ENCODE peak calls at places on chromosomes 1 and 21, in seven cellular contexts. W is psoas muscle; K is heart left ventricle; R is fibroblast of lung; O is spleen; S is naive thymus-derived CD4-positive, alpha-beta T cell; X is ovary. L is an unnamed sample. For H3K4me1 and H3K27me3, the result is how much of the 10 kb centered on the place peaks cover.

GRCh38 chr1:2865000-2865399 is 63.5 kb upstream of the TTC34 start:
- DNase-seq in W (peak), K (no peak), R (no peak), O (no peak), S (no peak), X (no peak), L (no peak)

GRCh38 chr1:11847667-11848445 is at the start of gene NPPA:
- DNase-seq in W (no peak), K (peak), R (peak), O (no peak), S (no peak), X (no peak), L (no peak)

GRCh38 chr1:238465449-238465848 is 574.7 kb upstream of the ZP4 start:
- DNase-seq in W (no peak), K (no peak), R (no peak), O (no peak), S (no peak), X (no peak), L (no peak)

GRCh38 chr1:2290595-2291510 is 62.7 kb downstream of the SKI start:
- DNase-seq in W (peak), K (peak), R (peak), O (peak), S (peak), X (peak), L (no peak)

GRCh38 chr1:89545264-89546038 is 20.8 kb downstream of the LRRC8B start:
- DNase-seq in W (no peak), K (no peak), R (no peak), O (no peak), S (peak), X (no peak), L (no peak)

GRCh38 chr1:201171063-201172036 is 17.1 kb upstream of the TMEM9 start:
- DNase-seq in W (peak), K (peak), R (peak), O (peak), S (peak), X (peak), L (peak)

GRCh38 chr1:231162300-231162969 is 577 bp downstream of the TRIM67 start:
- DNase-seq in W (peak), K (peak), R (peak), O (no peak), S (peak), X (peak), L (peak)

GRCh38 chr1:35573198-35573775 is at the start of gene TFAP2E:
- DNase-seq in W (no peak), K (no peak), R (peak), O (peak), S (no peak), X (no peak), L (peak)

GRCh38 chr1:152461544-152461943 is 47.5 kb upstream of the CRNN start:
- DNase-seq in W (no peak), K (peak), R (peak), O (no peak), S (peak), X (no peak), L (peak)

GRCh38 chr21:37986751-37987399 is 70.6 kb upstream of the KCNJ6 start:
- DNase-seq in W (no peak), K (no peak), R (no peak), O (no peak), S (no peak), X (no peak), L (no peak)

GRCh38 chr1:72177711-72178110 is 104.6 kb downstream of the NEGR1 start:
- DNase-seq in W (no peak), K (no peak), R (peak), O (no peak), S (no peak), X (no peak), L (no peak)

GRCh38 chr1:5973771-5974170 is 18.5 kb downstream of the NPHP4 start:
- DNase-seq in W (peak), K (no peak), R (no peak), O (peak), S (no peak), X (no peak), L (no peak)

GRCh38 chr1:165303415-165303814 is 53.1 kb downstream of the LMX1A start:
- DNase-seq in W (peak), K (no peak), R (no peak), O (no peak), S (no peak), X (no peak), L (no peak)

GRCh38 chr21:17925000-17925610 is 105.9 kb upstream of the C21orf91 start:
- DNase-seq in W (no peak), K (no peak), R (peak), O (no peak), S (peak), X (peak), L (peak)

GRCh38 chr1:25017436-25018109 is 87.5 kb upstream of the RUNX3 start:
- DNase-seq in W (no peak), K (no peak), R (no peak), O (no peak), S (no peak), X (no peak), L (peak)

GRCh38 chr21:15283789-15284188 is 219.0 kb upstream of the NRIP1 start:
- DNase-seq in W (no peak), K (no peak), R (no peak), O (no peak), S (no peak), X (no peak), L (no peak)

GRCh38 chr1:42922687-42923366 is 35.8 kb downstream of the SLC2A1 start:
- DNase-seq in W (no peak), K (no peak), R (peak), O (peak), S (peak), X (no peak), L (peak)

GRCh38 chr1:230589951-230590350 is 52.3 kb upstream of the COG2 start:
- DNase-seq in W (no peak), K (no peak), R (no peak), O (no peak), S (no peak), X (no peak), L (no peak)

GRCh38 chr1:37947364-37947763 is 511 bp upstream of the INPP5B start:
- DNase-seq in W (peak), K (no peak), R (no peak), O (no peak), S (no peak), X (no peak), L (no peak)

GRCh38 chr21:33644383-33645074 is 2.2 kb downstream of the ITSN1 start:
- DNase-seq in W (no peak), K (no peak), R (peak), O (no peak), S (no peak), X (no peak), L (peak)

GRCh38 chr1:218553197-218553596 is 208.1 kb downstream of the TGFB2 start:
- DNase-seq in W (no peak), K (no peak), R (no peak), O (no peak), S (no peak), X (no peak), L (peak)

GRCh38 chr1:219041819-219042218 is 131.9 kb upstream of the LYPLAL1 start:
- DNase-seq in W (no peak), K (no peak), R (peak), O (no peak), S (no peak), X (no peak), L (no peak)

GRCh38 chr1:180939706-180940094 is 27.0 kb downstream of the KIAA1614 start:
- DNase-seq in W (no peak), K (no peak), R (no peak), O (no peak), S (no peak), X (no peak), L (no peak)

GRCh38 chr1:17531682-17532487 is 7.6 kb upstream of the ARHGEF10L start:
- DNase-seq in W (peak), K (peak), R (peak), O (no peak), S (no peak), X (peak), L (no peak)

GRCh38 chr1:193589597-193590040 is 403.2 kb upstream of the B3GALT2 start:
- DNase-seq in W (no peak), K (peak), R (peak), O (no peak), S (no peak), X (peak), L (no peak)

GRCh38 chr1:179876289-179876715 is 1.3 kb downstream of the TOR1AIP2 start:
- DNase-seq in W (no peak), K (no peak), R (peak), O (no peak), S (no peak), X (no peak), L (no peak)

GRCh38 chr21:35696644-35697043 is 363.7 kb downstream of the SETD4 start:
- DNase-seq in W (no peak), K (no peak), R (no peak), O (no peak), S (no peak), X (no peak), L (no peak)

GRCh38 chr1:109819365-109819764 is 55.6 kb upstream of the EPS8L3 start:
- DNase-seq in W (no peak), K (no peak), R (no peak), O (no peak), S (no peak), X (no peak), L (peak)

GRCh38 chr1:27086026-27086425 is 68.9 kb downstream of the SLC9A1 start:
- DNase-seq in W (no peak), K (no peak), R (no peak), O (no peak), S (no peak), X (no peak), L (no peak)

GRCh38 chr1:45685308-45686080 is 839 bp downstream of the GPBP1L1 start:
- DNase-seq in W (no peak), K (no peak), R (peak), O (no peak), S (no peak), X (no peak), L (no peak)

GRCh38 chr1:45684402-45684801 is 1.9 kb downstream of the GPBP1L1 start:
- DNase-seq in W (no peak), K (no peak), R (no peak), O (no peak), S (no peak), X (no peak), L (no peak)

GRCh38 chr1:45687014-45687752 is 798 bp upstream of the TMEM69 start:
- DNase-seq in W (peak), K (peak), R (peak), O (peak), S (peak), X (peak), L (peak)

GRCh38 chr1:45687753-45688737 is at the start of gene TMEM69:
- DNase-seq in W (peak), K (peak), R (peak), O (peak), S (peak), X (peak), L (peak)

DNA sequence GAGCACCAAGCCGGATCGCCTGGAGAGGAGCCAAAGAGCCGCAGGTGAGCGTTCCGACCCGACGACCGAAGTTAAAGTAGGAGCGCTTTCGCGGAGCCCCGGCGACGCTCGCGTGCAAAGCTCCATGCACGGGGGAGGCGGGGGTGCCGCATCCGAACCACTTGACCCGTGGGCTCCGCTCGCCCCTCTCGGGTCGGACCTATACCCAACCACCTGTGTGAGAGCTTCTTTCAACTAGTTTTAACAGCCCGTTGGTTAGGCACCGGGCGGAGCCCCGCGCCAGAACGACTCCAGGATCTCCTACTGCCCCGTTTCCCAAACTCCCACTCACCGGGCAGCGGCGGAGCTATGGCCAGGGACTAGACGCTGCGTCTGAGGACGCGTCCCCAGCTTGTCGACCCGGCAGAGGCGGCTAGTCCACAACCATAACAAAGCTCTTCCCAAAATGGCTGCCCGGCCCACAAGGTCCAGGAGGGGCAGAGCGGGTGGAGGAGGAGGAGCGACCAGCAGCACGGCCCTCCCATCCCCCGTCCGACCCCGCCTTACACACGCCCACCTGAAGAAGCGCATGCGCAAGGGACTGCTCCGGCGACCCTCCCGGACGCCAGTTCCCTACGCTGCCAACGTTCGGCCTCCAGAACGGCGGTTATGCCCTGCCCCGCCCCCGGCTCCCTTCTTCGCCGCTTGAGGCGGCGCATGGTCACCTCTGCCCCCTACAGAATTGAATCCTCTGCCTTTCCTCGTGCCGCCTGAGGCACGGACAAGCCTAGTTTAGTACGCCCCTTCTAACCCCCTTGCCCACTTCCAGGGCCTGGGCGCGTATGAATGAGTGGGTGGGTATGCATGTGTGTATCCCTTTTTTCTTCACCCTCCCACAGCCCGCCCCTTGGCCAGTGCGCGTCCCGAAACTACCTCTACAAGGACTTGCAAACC is at the start of gene GPBP1L1:
- DNase-seq in W (peak), K (peak), R (peak), O (peak), S (peak), X (peak), L (peak)
- H3K4me1 ChIP-seq in W (under half), K (under half), R (under half), O (half or more), S (under half), X (under half), L (under half)

GRCh38 chr21:36721817-36722216 is 22.9 kb downstream of the SIM2 start:
- DNase-seq in W (no peak), K (no peak), R (no peak), O (peak), S (no peak), X (no peak), L (peak)
- H3K27me3 ChIP-seq in W (under half), K (half or more), R (under half), O (under half), S (under half), X (under half), L (under half)

DNA sequence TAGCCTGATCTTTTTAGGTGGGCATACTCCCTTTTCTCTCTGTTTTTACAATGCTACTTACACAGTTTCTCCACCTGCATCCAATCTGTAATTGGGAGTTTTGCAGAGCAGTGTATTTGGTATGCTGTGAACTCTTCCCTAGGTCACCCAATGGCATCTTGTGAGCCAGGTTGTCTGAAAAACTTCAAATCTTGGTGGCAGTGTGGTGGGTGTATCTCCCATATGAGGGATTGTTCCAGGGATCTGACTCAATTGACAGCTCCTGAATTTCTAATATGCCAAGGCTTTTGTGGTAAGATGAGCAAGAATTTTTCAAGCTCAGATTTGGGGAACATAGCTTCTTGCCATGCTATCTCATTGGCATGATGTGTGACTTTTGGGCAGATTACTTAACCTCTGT is 47.2 kb upstream of the MACF1 start:
- DNase-seq in W (no peak), K (no peak), R (no peak), O (no peak), S (no peak), X (no peak), L (no peak)
- H3K4me1 ChIP-seq in W (half or more), K (under half), R (under half), O (under half), S (under half), X (under half), L (under half)

DNA sequence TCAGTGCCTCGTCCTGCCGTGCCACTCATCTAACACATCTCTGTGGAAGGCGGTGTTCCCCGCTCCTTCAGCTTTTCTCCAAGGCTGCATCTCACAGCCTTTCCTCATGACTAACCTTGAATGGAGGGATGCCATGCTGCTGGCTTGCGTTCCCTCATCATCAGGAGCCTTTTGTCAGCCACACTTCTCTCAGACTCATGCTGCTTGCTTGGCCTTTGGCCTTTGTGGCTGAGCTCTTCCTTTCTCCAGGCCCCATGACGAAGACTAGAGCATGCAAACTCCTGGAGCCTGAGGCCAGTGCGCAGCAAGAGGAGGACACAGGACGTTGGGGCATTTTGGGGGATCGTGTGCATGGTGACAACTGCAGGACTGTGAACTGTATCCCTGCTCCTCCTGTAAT is 70.8 kb downstream of the SYT2 start:
- DNase-seq in W (no peak), K (no peak), R (peak), O (no peak), S (no peak), X (no peak), L (no peak)
- H3K27me3 ChIP-seq in W (under half), K (half or more), R (under half), O (under half), S (under half), X (under half), L (under half)

GRCh38 chr1:20478072-20478660 is 7.8 kb downstream of the CAMK2N1 start:
- DNase-seq in W (no peak), K (no peak), R (no peak), O (no peak), S (no peak), X (no peak), L (no peak)
- H3K4me1 ChIP-seq in W (under half), K (under half), R (under half), O (under half), S (under half), X (under half), L (under half)

GRCh38 chr1:153678519-153679336 is at the start of gene NPR1:
- DNase-seq in W (peak), K (peak), R (peak), O (peak), S (peak), X (peak), L (peak)
- H3K27me3 ChIP-seq in W (under half), K (under half), R (under half), O (under half), S (under half), X (under half), L (under half)

L was measured in endodermal cell.